ENCODE peak calls at places on chromosomes 7 and 10, in ten cellular contexts. W is K562, Q is transverse colon, I is body of pancreas, A is uterus, J is heart left ventricle, P is endothelial cell of umbilical vein, Y is tibial nerve, Z is spleen, R is stomach. U is an unnamed sample.
A peak's percentile ranks its signal among the peaks of the same experiment; 100 is the strongest.

GRCh38 chr7:129453510-129454248 is 19.4 kb downstream of the STRIP2 start:
- DNase-seq in W (no peak), Q (no peak), I (no peak), A (no peak), J (no peak), P (no peak), Y (no peak), Z (no peak), R (no peak), U (no peak)

GRCh38 chr7:117092801-117093200 is 139.5 kb downstream of the ST7 start:
- DNase-seq in W (no peak), Q (no peak), I (peak; percentile 19), A (no peak), J (no peak), P (no peak), Y (no peak), Z (no peak), R (no peak), U (no peak)

GRCh38 chr7:561631-562393 is 42.2 kb upstream of the PDGFA start:
- DNase-seq in W (no peak), Q (peak; percentile 70), I (peak; percentile 91), A (no peak), J (no peak), P (no peak), Y (no peak), Z (peak; percentile 87), R (no peak), U (no peak)

GRCh38 chr10:98790817-98791216 is 344.1 kb upstream of the HPS1 start:
- DNase-seq in W (peak; percentile 11), Q (no peak), I (no peak), A (no peak), J (no peak), P (no peak), Y (no peak), Z (no peak), R (no peak), U (no peak)

GRCh38 chr7:233456-234035 is 41.2 kb downstream of the FAM20C start:
- DNase-seq in W (no peak), Q (no peak), I (no peak), A (no peak), J (peak; percentile 68), P (no peak), Y (no peak), Z (no peak), R (no peak), U (no peak)

GRCh38 chr7:83857691-83858090 is 208.8 kb upstream of the SEMA3E start:
- DNase-seq in W (no peak), Q (no peak), I (no peak), A (no peak), J (no peak), P (no peak), Y (no peak), Z (no peak), R (no peak), U (no peak)

GRCh38 chr10:19204239-19204917 is 155.8 kb downstream of the MALRD1 start:
- DNase-seq in W (no peak), Q (no peak), I (no peak), A (no peak), J (no peak), P (no peak), Y (no peak), Z (no peak), R (no peak), U (no peak)

GRCh38 chr10:117260094-117260493 is 19.2 kb downstream of the SLC18A2 start:
- DNase-seq in W (no peak), Q (no peak), I (no peak), A (no peak), J (no peak), P (no peak), Y (no peak), Z (no peak), R (no peak), U (peak; percentile 31)

GRCh38 chr7:85184599-85185354 is 2.1 kb downstream of the SEMA3D start:
- DNase-seq in W (no peak), Q (peak; percentile 8), I (peak; percentile 13), A (no peak), J (no peak), P (no peak), Y (no peak), Z (peak; percentile 70), R (no peak), U (peak; percentile 21)

GRCh38 chr7:31778296-31778695 is 91.3 kb downstream of the PPP1R17 start:
- DNase-seq in W (no peak), Q (no peak), I (no peak), A (no peak), J (no peak), P (no peak), Y (no peak), Z (no peak), R (no peak), U (no peak)

GRCh38 chr7:149776305-149776704 is 2.9 kb upstream of the ZNF467 start:
- DNase-seq in W (no peak), Q (no peak), I (peak; percentile 67), A (no peak), J (peak; percentile 86), P (peak; percentile 55), Y (peak; percentile 35), Z (peak; percentile 88), R (peak; percentile 68), U (peak; percentile 49)

GRCh38 chr7:122067077-122067476 is 77.0 kb downstream of the AASS start:
- DNase-seq in W (no peak), Q (no peak), I (no peak), A (no peak), J (no peak), P (no peak), Y (no peak), Z (no peak), R (no peak), U (no peak)

DNA sequence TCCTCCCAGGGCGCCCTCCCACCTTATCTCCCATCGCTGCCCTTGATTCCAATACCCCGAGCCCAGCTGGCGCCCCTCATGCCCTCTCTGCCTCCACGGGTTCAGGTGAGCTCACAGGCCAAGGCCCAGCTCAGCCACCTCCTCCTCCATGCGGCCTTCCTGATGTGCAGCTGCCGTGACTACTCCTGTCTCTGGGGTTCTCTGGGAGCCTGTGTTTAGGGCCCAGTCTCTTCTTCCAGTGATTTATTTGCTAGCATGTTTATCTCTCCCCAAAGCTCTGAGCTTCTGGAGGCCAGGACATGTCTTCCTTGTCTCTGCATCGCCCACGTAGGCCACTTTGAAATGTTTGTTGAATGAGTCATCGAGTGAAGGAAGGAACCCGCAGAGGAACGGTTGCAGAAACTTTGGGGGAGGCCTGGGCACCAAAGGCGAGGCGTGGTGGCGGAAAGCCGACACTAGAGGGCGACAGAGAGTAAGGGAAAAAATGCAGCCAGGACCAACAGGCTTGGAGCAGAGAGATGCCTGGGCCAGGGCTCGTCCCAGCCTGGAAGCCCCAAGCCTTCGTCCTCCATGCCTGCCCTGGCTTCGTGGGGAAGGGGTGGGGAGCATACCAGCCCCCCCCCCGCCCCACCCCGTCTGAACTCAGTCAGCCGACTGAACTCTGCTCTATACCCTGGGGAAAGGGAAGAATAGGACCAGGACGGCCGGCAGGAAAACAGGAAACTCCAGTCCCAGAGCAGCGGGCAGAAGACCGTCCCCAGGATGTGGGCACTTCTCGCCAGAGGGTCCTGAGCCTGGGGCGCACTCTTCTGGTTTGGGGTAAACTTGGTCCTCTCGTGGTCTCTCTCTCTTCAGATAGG is 10.9 kb upstream of the HSPB1 start:
- DNase-seq in W (peak; percentile 90), Q (peak; percentile 92), I (peak; percentile 90), A (peak; percentile 98), J (peak; percentile 90), P (peak; percentile 99), Y (peak; percentile 98), Z (peak; percentile 94), R (peak; percentile 91), U (peak; percentile 99)
- H3K4me3 ChIP-seq in W (no peak overlapping the region), Q (peak overlapping the region; percentile 40), I (no peak overlapping the region), A (peak overlapping the region; percentile 19), J (peak overlapping the region; percentile 42), P (no peak overlapping the region), Y (peak overlapping the region; percentile 26), Z (peak overlapping the region; percentile 27), R (peak overlapping the region; percentile 35), U (no peak overlapping the region)

GRCh38 chr10:86711237-86711956 is 43.1 kb downstream of the LDB3 start:
- DNase-seq in W (peak; percentile 91), Q (peak; percentile 91), I (peak; percentile 88), A (peak; percentile 93), J (peak; percentile 89), P (peak; percentile 28), Y (peak; percentile 67), Z (peak; percentile 96), R (peak; percentile 90), U (peak; percentile 81)
- TF ChIP-seq POLR2A in W (peak; percentile 72), Q (peak; percentile 71), I (peak; percentile 70), A (peak; percentile 87), J (peak; percentile 68), P (no peak), Y (peak; percentile 7), Z (no peak), R (no peak), U (no peak)

GRCh38 chr7:23658831-23659427 is 21.1 kb upstream of the FAM221A start:
- DNase-seq in W (no peak), Q (no peak), I (no peak), A (no peak), J (no peak), P (no peak), Y (no peak), Z (no peak), R (no peak), U (no peak)

GRCh38 chr7:23653942-23654341 is 26.1 kb upstream of the FAM221A start:
- DNase-seq in W (no peak), Q (no peak), I (no peak), A (no peak), J (no peak), P (no peak), Y (no peak), Z (no peak), R (no peak), U (no peak)

GRCh38 chr7:23655433-23655832 is 24.6 kb upstream of the FAM221A start:
- DNase-seq in W (no peak), Q (no peak), I (no peak), A (no peak), J (no peak), P (no peak), Y (no peak), Z (no peak), R (no peak), U (no peak)

DNA sequence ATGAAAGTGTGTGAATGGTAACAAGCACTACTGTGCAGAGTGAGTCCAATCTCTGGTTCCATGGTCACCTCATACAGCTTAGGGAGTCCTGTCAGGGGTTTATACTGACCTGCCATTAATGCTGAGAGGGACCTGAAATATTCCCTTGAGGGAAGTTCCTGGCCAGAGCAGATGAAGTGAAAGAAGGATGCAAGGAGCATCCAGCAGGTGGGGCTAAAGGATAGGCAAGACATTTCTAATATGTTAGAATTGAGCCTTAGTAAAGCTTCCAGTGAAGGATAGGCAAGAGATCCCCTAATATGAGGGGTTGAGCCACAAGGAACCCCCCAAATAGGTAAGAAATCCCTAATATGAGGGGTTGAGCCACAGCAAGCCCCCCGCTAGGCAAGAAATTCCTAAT is 25.5 kb upstream of the FAM221A start:
- DNase-seq in W (peak; percentile 16), Q (peak; percentile 28), I (peak; percentile 76), A (no peak), J (no peak), P (peak; percentile 35), Y (no peak), Z (no peak), R (peak; percentile 58), U (no peak)
- TF ChIP-seq CTCF in W (peak; percentile 61), Q (peak; percentile 41), I (peak; percentile 73), A (no peak), J (no peak), P (peak; percentile 47), Y (no peak), Z (no peak), R (no peak), U (no peak)

DNA sequence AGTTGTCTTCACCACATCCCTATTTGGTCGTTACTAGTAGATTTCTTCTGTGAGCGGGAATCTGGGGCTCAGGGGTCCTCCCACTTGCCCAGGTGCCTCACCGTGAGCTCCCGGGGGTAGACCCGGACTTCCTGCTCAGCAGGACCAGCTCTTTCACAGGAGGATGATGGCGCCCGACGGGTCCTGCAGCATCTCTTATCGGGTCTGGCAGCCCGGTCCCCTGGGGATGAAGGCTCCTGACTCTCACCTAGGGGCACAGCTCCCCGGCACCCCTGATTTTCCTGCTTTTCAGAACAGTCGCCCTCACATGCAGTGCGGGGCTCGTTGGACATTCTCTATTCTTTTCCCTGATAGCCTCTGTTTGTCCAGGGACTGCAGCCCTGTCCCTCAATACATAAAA is 33.0 kb upstream of the SHH start:
- DNase-seq in W (no peak), Q (no peak), I (no peak), A (no peak), J (no peak), P (no peak), Y (no peak), Z (peak; percentile 52), R (no peak), U (no peak)
- H3K4me3 ChIP-seq in W (no peak overlapping the region), Q (no peak overlapping the region), I (no peak overlapping the region), A (no peak overlapping the region), J (no peak overlapping the region), P (no peak overlapping the region), Y (no peak overlapping the region), Z (no peak overlapping the region), R (no peak overlapping the region), U (no peak overlapping the region)